ENCODE peak calls at places on chromosomes 16 and 17, in eight cellular contexts. One of them, this sample, is unnamed.

GRCh38 chr17:75091855-75092327 is 4.1 kb downstream of the SLC16A5 start:
- DNase-seq in mesenchymal stem cell: peak
- DNase-seq in neural progenitor cell: no peak
- DNase-seq in GM23248: no peak
- DNase-seq in PC-9: no peak
- DNase-seq in PC-3: no peak
- DNase-seq in HCT116: no peak
- DNase-seq in osteoblast: no peak
- DNase-seq in this sample: no peak

GRCh38 chr16:82753821-82754220 is 127.1 kb downstream of the CDH13 start:
- DNase-seq in mesenchymal stem cell: no peak
- DNase-seq in neural progenitor cell: no peak
- DNase-seq in GM23248: peak
- DNase-seq in PC-9: no peak
- DNase-seq in PC-3: peak
- DNase-seq in HCT116: no peak
- DNase-seq in osteoblast: no peak
- DNase-seq in this sample: peak

GRCh38 chr16:88376053-88376834 is 6.5 kb upstream of the ZNF469 start:
- DNase-seq in mesenchymal stem cell: no peak
- DNase-seq in neural progenitor cell: no peak
- DNase-seq in GM23248: no peak
- DNase-seq in PC-9: no peak
- DNase-seq in PC-3: no peak
- DNase-seq in HCT116: no peak
- DNase-seq in osteoblast: peak
- DNase-seq in this sample: peak

GRCh38 chr16:88957887-88958577 is 19.0 kb downstream of the CBFA2T3 start:
- DNase-seq in mesenchymal stem cell: no peak
- DNase-seq in neural progenitor cell: no peak
- DNase-seq in GM23248: no peak
- DNase-seq in PC-9: no peak
- DNase-seq in PC-3: no peak
- DNase-seq in HCT116: no peak
- DNase-seq in osteoblast: no peak
- DNase-seq in this sample: no peak

GRCh38 chr16:50299508-50300105 is 33.3 kb downstream of the ADCY7 start:
- DNase-seq in mesenchymal stem cell: no peak
- DNase-seq in neural progenitor cell: no peak
- DNase-seq in GM23248: no peak
- DNase-seq in PC-9: no peak
- DNase-seq in PC-3: no peak
- DNase-seq in HCT116: no peak
- DNase-seq in osteoblast: peak
- DNase-seq in this sample: no peak

GRCh38 chr16:11835309-11835708 is 16.0 kb downstream of the RSL1D1 start:
- DNase-seq in mesenchymal stem cell: no peak
- DNase-seq in neural progenitor cell: no peak
- DNase-seq in GM23248: no peak
- DNase-seq in PC-9: no peak
- DNase-seq in PC-3: no peak
- DNase-seq in HCT116: no peak
- DNase-seq in osteoblast: no peak
- DNase-seq in this sample: no peak

GRCh38 chr17:39765766-39766165 is 28.0 kb downstream of the GRB7 start:
- DNase-seq in mesenchymal stem cell: no peak
- DNase-seq in neural progenitor cell: no peak
- DNase-seq in GM23248: no peak
- DNase-seq in PC-9: no peak
- DNase-seq in PC-3: no peak
- DNase-seq in HCT116: no peak
- DNase-seq in osteoblast: no peak
- DNase-seq in this sample: no peak

GRCh38 chr16:14405611-14406537 is 224.2 kb downstream of the PARN start:
- DNase-seq in mesenchymal stem cell: no peak
- DNase-seq in neural progenitor cell: peak
- DNase-seq in GM23248: peak
- DNase-seq in PC-9: no peak
- DNase-seq in PC-3: peak
- DNase-seq in HCT116: no peak
- DNase-seq in osteoblast: peak
- DNase-seq in this sample: no peak

GRCh38 chr17:350706-351435 is 1.7 kb downstream of the RPH3AL start:
- DNase-seq in mesenchymal stem cell: peak
- DNase-seq in neural progenitor cell: no peak
- DNase-seq in GM23248: peak
- DNase-seq in PC-9: peak
- DNase-seq in PC-3: peak
- DNase-seq in HCT116: no peak
- DNase-seq in osteoblast: peak
- DNase-seq in this sample: peak

GRCh38 chr17:1647802-1648581 is 1.7 kb downstream of the RILP start:
- DNase-seq in mesenchymal stem cell: no peak
- DNase-seq in neural progenitor cell: peak
- DNase-seq in GM23248: peak
- DNase-seq in PC-9: no peak
- DNase-seq in PC-3: peak
- DNase-seq in HCT116: peak
- DNase-seq in osteoblast: peak
- DNase-seq in this sample: no peak

GRCh38 chr16:24013733-24014645 is 178.2 kb downstream of the PRKCB start:
- DNase-seq in mesenchymal stem cell: no peak
- DNase-seq in neural progenitor cell: no peak
- DNase-seq in GM23248: no peak
- DNase-seq in PC-9: no peak
- DNase-seq in PC-3: no peak
- DNase-seq in HCT116: no peak
- DNase-seq in osteoblast: no peak
- DNase-seq in this sample: no peak

GRCh38 chr17:42111901-42112551 is 488 bp downstream of the DHX58 start:
- DNase-seq in mesenchymal stem cell: peak
- DNase-seq in neural progenitor cell: no peak
- DNase-seq in GM23248: peak
- DNase-seq in PC-9: no peak
- DNase-seq in PC-3: no peak
- DNase-seq in HCT116: no peak
- DNase-seq in osteoblast: peak
- DNase-seq in this sample: no peak
- H2AFZ ChIP-seq in mesenchymal stem cell: peak
- H2AFZ ChIP-seq in neural progenitor cell: no peak
- H2AFZ ChIP-seq in GM23248: peak
- H2AFZ ChIP-seq in PC-9: no peak
- H2AFZ ChIP-seq in PC-3: no peak
- H2AFZ ChIP-seq in HCT116: no peak
- H2AFZ ChIP-seq in osteoblast: peak
- H2AFZ ChIP-seq in this sample: no peak

DNA sequence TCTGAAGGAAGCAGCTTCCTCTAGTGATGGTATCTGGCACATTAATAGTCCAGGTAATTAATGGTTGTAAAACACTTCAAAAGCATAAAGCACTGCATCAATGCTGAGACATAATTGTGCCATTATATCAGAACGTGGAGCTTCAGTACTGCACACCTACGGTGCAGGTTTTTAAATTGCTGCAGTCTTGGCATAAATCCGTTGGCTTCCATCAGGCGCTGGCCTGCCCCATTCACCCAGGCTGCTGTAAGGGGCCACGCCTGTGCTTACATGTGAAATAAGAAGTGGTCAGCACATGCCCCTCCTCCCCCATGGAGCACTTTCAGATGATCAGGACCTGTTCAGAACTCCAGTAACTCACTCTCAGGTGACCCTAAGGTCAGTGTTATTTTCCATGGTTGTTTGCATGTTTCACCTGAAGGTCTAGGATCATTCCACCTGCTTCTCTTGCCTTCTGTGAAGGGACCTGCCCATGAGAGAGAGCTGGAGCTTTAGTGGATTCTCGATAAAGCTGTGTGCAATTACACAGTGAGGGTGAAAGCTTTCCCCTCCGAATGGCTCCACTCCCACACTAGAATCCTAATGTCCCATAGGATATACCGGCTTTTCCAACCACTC is 345.2 kb downstream of the CA10 start:
- DNase-seq in mesenchymal stem cell: no peak
- DNase-seq in neural progenitor cell: no peak
- DNase-seq in GM23248: no peak
- DNase-seq in PC-9: no peak
- DNase-seq in PC-3: no peak
- DNase-seq in HCT116: no peak
- DNase-seq in osteoblast: no peak
- DNase-seq in this sample: no peak
- H2AFZ ChIP-seq in mesenchymal stem cell: no peak
- H2AFZ ChIP-seq in neural progenitor cell: no peak
- H2AFZ ChIP-seq in GM23248: no peak
- H2AFZ ChIP-seq in PC-9: no peak
- H2AFZ ChIP-seq in PC-3: no peak
- H2AFZ ChIP-seq in HCT116: no peak
- H2AFZ ChIP-seq in osteoblast: no peak
- H2AFZ ChIP-seq in this sample: no peak

GRCh38 chr17:38557836-38558750 is 47.7 kb downstream of the SRCIN1 start:
- DNase-seq in mesenchymal stem cell: peak
- DNase-seq in neural progenitor cell: peak
- DNase-seq in GM23248: peak
- DNase-seq in PC-9: peak
- DNase-seq in PC-3: peak
- DNase-seq in HCT116: peak
- DNase-seq in osteoblast: peak
- DNase-seq in this sample: peak
- H2AFZ ChIP-seq in mesenchymal stem cell: peak
- H2AFZ ChIP-seq in neural progenitor cell: peak
- H2AFZ ChIP-seq in GM23248: peak
- H2AFZ ChIP-seq in PC-9: peak
- H2AFZ ChIP-seq in PC-3: peak
- H2AFZ ChIP-seq in HCT116: no peak
- H2AFZ ChIP-seq in osteoblast: peak
- H2AFZ ChIP-seq in this sample: peak

GRCh38 chr17:41835800-41836549 is at the start of gene NT5C3B:
- DNase-seq in mesenchymal stem cell: peak
- DNase-seq in neural progenitor cell: peak
- DNase-seq in GM23248: peak
- DNase-seq in PC-9: no peak
- DNase-seq in PC-3: peak
- DNase-seq in HCT116: peak
- DNase-seq in osteoblast: peak
- DNase-seq in this sample: no peak
- H2AFZ ChIP-seq in mesenchymal stem cell: peak
- H2AFZ ChIP-seq in neural progenitor cell: peak
- H2AFZ ChIP-seq in GM23248: peak
- H2AFZ ChIP-seq in PC-9: peak
- H2AFZ ChIP-seq in PC-3: peak
- H2AFZ ChIP-seq in HCT116: peak
- H2AFZ ChIP-seq in osteoblast: peak
- H2AFZ ChIP-seq in this sample: peak

GRCh38 chr17:38727661-38728220 is 2.4 kb upstream of the CISD3 start:
- DNase-seq in mesenchymal stem cell: no peak
- DNase-seq in neural progenitor cell: no peak
- DNase-seq in GM23248: peak
- DNase-seq in PC-9: no peak
- DNase-seq in PC-3: no peak
- DNase-seq in HCT116: no peak
- DNase-seq in osteoblast: no peak
- DNase-seq in this sample: no peak
- H2AFZ ChIP-seq in mesenchymal stem cell: no peak
- H2AFZ ChIP-seq in neural progenitor cell: no peak
- H2AFZ ChIP-seq in GM23248: no peak
- H2AFZ ChIP-seq in PC-9: no peak
- H2AFZ ChIP-seq in PC-3: no peak
- H2AFZ ChIP-seq in HCT116: no peak
- H2AFZ ChIP-seq in osteoblast: no peak
- H2AFZ ChIP-seq in this sample: no peak

DNA sequence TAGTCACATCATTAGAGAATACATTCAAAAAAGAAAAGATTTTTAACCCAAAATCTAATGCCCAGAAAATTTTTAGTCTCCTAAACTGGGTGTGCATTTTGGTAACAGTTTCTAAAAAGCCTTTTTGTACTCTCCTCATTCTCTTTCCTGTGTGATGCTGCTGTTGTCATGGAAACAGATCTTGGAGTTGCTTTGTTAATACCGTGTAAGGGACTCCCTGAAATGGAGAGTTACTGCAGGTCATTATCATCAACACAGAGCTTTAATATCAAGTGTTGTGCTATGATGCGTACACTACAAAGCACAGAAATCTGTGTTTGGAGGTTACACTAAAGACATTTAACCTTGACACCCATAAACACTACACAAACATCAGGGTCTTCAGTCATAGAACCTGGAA is 216.3 kb downstream of the PRKCA start:
- DNase-seq in mesenchymal stem cell: no peak
- DNase-seq in neural progenitor cell: peak
- DNase-seq in GM23248: peak
- DNase-seq in PC-9: no peak
- DNase-seq in PC-3: no peak
- DNase-seq in HCT116: no peak
- DNase-seq in osteoblast: no peak
- DNase-seq in this sample: no peak
- H2AFZ ChIP-seq in mesenchymal stem cell: no peak
- H2AFZ ChIP-seq in neural progenitor cell: no peak
- H2AFZ ChIP-seq in GM23248: no peak
- H2AFZ ChIP-seq in PC-9: no peak
- H2AFZ ChIP-seq in PC-3: no peak
- H2AFZ ChIP-seq in HCT116: no peak
- H2AFZ ChIP-seq in osteoblast: no peak
- H2AFZ ChIP-seq in this sample: no peak